ENCODE peak calls at places on chromosomes 6 and 20, in four cellular contexts. V is fibroblast of lung, F is breast epithelium, B is psoas muscle. U is an unnamed sample. For H3K27me3, the result is how much of the 10 kb centered on the place peaks cover.

GRCh38 chr6:131950767-131951575 is at the start of gene CCN2:
- DNase-seq in V (peak), F (peak), B (peak), U (peak)

GRCh38 chr6:119671105-119671504 is 321.5 kb upstream of the MAN1A1 start:
- DNase-seq in V (no peak), F (no peak), B (no peak), U (no peak)

GRCh38 chr6:144047688-144048087 is 39.6 kb upstream of the PLAGL1 start:
- DNase-seq in V (no peak), F (no peak), B (no peak), U (no peak)

GRCh38 chr6:113361014-113361645 is 496.0 kb upstream of the MARCKS start:
- DNase-seq in V (peak), F (no peak), B (no peak), U (no peak)

GRCh38 chr20:44357555-44358130 is 2.1 kb downstream of the HNF4A start:
- DNase-seq in V (peak), F (no peak), B (no peak), U (no peak)

GRCh38 chr20:9417665-9418064 is 96.7 kb upstream of the LAMP5 start:
- DNase-seq in V (peak), F (no peak), B (no peak), U (no peak)

GRCh38 chr20:56249244-56249955 is 868 bp downstream of the MC3R start:
- DNase-seq in V (no peak), F (no peak), B (peak), U (no peak)

GRCh38 chr20:44597516-44597915 is 15.1 kb downstream of the PKIG start:
- DNase-seq in V (no peak), F (no peak), B (no peak), U (no peak)

GRCh38 chr6:34055223-34055933 is 90.5 kb downstream of the GRM4 start:
- DNase-seq in V (peak), F (no peak), B (peak), U (peak)

GRCh38 chr6:22146581-22147468 is 150.0 kb downstream of the PRL start:
- DNase-seq in V (no peak), F (no peak), B (no peak), U (no peak)

GRCh38 chr20:48697845-48698491 is 129.8 kb downstream of the PREX1 start:
- DNase-seq in V (peak), F (peak), B (peak), U (peak)

GRCh38 chr6:83114164-83114563 is 46.7 kb downstream of the DOP1A start:
- DNase-seq in V (peak), F (no peak), B (no peak), U (no peak)

GRCh38 chr20:18496042-18496441 is 983 bp downstream of the RBBP9 start:
- DNase-seq in V (no peak), F (no peak), B (no peak), U (no peak)

GRCh38 chr6:65701325-65701724 is 5.7 kb downstream of the EYS start:
- DNase-seq in V (no peak), F (no peak), B (no peak), U (no peak)

GRCh38 chr20:42530855-42531674 is 658.6 kb downstream of the PTPRT start:
- DNase-seq in V (no peak), F (no peak), B (no peak), U (no peak)

GRCh38 chr20:62141043-62141396 is 2.2 kb downstream of the PSMA7 start:
- DNase-seq in V (no peak), F (no peak), B (no peak), U (no peak)

GRCh38 chr20:62138204-62138543 is 5.0 kb downstream of the PSMA7 start:
- DNase-seq in V (no peak), F (no peak), B (no peak), U (no peak)

GRCh38 chr20:62138912-62139311 is 4.3 kb downstream of the PSMA7 start:
- DNase-seq in V (no peak), F (no peak), B (no peak), U (no peak)

GRCh38 chr20:62141397-62142251 is 1.6 kb downstream of the PSMA7 start:
- DNase-seq in V (peak), F (no peak), B (no peak), U (no peak)

DNA sequence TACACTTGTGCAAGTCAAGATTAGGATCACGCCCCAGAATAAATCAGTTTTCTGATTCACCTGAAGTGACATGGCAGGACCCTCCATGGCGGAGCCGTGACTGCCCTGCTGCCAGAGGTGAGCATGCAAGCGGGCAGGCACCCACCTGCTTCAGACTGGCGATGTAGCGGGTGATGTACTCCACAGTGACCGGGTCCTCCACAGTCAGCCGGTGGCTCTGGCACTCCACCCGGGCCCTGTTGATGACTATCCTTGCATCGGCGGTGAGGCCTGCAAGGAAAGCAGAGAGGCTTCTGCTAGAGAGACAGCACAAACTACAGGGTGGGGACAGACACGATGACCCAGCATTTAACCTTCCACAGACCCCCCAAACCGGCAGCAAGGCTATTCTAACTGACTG is 3.6 kb downstream of the PSMA7 start:
- DNase-seq in V (no peak), F (no peak), B (no peak), U (no peak)
- H3K27ac ChIP-seq in V (no peak), F (peak), B (peak), U (no peak)

GRCh38 chr6:17474289-17474688 is 80.9 kb downstream of the CAP2 start:
- DNase-seq in V (no peak), F (no peak), B (no peak), U (no peak)

GRCh38 chr6:17475845-17476244 is 82.5 kb downstream of the CAP2 start:
- DNase-seq in V (no peak), F (no peak), B (no peak), U (no peak)

GRCh38 chr6:17478223-17478907 is 85.0 kb downstream of the CAP2 start:
- DNase-seq in V (no peak), F (no peak), B (no peak), U (no peak)

GRCh38 chr6:17477356-17477755 is 84.0 kb downstream of the CAP2 start:
- DNase-seq in V (no peak), F (no peak), B (no peak), U (no peak)

DNA sequence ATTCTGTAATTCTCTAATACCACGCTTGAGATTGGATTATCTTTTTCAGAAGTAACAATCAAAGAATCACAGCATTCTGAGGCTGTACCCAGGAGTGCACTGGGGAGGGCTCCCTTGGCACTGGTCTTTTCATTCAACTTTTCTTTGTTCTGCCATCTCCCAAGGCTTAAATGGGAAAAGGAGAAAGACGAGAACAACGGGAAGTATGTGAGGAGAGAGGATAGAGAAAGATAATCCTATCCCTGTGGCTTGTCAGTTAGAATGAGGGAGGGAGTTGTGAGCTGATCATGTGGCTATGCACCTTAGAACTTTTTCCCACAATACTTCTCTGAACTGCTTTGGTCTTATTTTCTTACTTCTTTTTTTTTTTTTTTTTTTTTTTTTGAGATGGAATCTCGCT is 83.1 kb downstream of the CAP2 start:
- DNase-seq in V (no peak), F (no peak), B (no peak), U (no peak)
- H3K4me3 ChIP-seq in V (no peak), F (no peak), B (no peak), U (no peak)

GRCh38 chr20:57697540-57697939 is 12.3 kb downstream of the PMEPA1 start:
- DNase-seq in V (no peak), F (no peak), B (no peak), U (no peak)

GRCh38 chr20:57696401-57696961 is 13.3 kb downstream of the PMEPA1 start:
- DNase-seq in V (no peak), F (no peak), B (no peak), U (no peak)

GRCh38 chr20:57698867-57699275 is 10.9 kb downstream of the PMEPA1 start:
- DNase-seq in V (no peak), F (no peak), B (no peak), U (no peak)

GRCh38 chr20:57699395-57699794 is 10.4 kb downstream of the PMEPA1 start:
- DNase-seq in V (no peak), F (no peak), B (no peak), U (no peak)

GRCh38 chr20:57698191-57698866 is 11.5 kb downstream of the PMEPA1 start:
- DNase-seq in V (peak), F (no peak), B (no peak), U (peak)
- H3K27me3 ChIP-seq in V (under half), F (under half), B (under half), U (under half)

DNA sequence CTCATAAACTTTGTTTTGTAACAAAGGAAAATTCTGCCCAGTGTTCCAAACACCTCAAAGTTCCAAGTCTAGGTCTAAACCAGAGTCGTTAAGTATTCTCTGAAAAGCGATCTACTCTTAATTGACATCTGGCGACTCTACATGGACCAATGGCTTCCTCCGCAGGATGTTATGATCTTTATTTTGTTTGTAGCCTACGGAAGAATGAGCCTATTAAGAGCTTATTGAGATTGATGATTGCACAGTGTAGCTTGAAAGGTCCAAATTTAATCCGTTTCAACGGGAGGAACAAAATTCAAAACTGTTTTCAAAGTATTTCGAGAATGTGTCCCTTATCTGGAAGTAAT is 61.1 kb downstream of the FAM217A start:
- DNase-seq in V (peak), F (no peak), B (no peak), U (no peak)
- H3K27ac ChIP-seq in V (peak), F (peak), B (peak), U (peak)

DNA sequence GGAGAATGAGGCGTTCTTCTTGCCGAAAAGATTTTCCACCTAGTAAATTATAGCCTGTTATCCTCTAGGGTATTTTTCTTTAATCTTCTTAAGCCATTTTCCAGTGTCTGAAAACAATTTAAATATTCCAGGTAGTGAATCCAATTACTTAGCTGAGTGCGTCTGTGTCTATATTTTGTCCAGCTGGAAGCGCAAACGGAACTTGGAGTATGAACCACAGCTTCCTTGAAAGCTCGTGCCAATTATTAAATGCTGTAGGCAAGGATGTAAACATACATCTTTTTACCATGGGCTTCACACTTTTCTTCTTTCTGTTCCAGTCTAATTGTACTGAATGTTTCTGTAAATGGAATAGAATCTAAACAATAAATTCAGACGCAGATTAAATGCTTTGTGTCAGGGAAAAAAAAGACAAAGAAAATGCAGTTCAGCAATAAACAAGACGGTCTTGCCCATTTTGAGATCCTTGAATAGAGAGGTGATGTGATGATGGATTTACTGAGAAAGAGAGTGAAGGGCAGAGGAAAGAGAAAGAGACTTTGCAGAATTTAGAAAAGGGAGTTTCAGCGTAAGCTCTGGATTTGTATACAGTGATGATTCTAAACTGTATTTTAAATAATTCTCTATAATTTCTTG is 1.9 kb downstream of the PLCB1 start:
- DNase-seq in V (no peak), F (no peak), B (no peak), U (no peak)
- H3K4me3 ChIP-seq in V (peak), F (peak), B (peak), U (no peak)

DNA sequence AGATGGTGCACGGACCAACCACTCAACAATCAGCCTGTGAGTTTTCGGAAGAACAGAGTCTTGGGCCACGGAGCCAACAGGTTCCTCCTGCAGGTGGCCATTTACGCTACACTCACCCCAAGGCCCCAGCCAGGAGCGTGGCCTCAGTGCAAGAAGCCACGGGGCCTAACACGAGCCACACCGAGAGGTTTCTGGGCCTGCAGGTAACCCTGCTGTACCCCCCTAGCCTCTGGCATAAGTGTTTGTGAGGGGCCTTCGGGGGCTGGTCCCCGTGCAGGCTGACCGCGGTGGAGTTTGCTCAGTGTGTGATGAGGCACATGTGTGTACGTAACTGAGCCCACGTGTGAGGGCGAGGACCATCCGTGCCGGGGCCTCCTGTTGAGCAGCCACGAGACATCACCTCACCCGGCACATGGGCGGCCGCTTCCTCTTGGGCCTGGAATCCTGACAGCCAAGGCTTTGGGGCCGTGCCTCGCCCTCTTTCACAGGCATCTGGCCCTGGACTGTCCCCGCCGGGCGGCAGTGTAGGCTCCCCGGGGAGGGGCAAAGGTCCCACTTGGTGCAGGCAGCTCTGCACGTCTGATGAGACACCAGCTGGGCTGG is 202.4 kb downstream of the DLL1 start:
- DNase-seq in V (no peak), F (peak), B (no peak), U (no peak)
- H3K27me3 ChIP-seq in V (under half), F (under half), B (under half), U (under half)

DNA sequence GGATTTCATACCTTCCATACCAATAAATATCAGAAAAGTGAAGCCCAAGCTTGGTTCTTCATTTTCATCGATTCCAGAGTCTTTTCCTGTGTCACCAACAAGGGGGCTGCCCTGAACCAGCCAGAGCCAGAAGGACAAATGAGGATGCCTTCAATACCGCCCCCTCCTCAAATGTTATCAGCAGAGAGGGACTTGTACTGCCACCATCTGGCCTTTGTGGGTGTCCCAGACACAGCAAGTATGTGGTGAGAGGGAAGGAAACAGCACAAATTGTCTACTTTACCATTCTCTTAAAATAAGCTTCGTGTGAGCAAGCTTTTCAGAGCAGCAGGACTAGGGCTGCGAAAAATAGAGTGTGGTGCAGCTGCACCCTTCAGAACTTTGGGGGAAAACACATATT is 165.3 kb downstream of the SOBP start:
- DNase-seq in V (no peak), F (no peak), B (no peak), U (no peak)
- H3K27ac ChIP-seq in V (no peak), F (no peak), B (peak), U (no peak)

GRCh38 chr20:8210749-8211148 is 78.7 kb downstream of the PLCB1 start:
- DNase-seq in V (no peak), F (no peak), B (no peak), U (no peak)
- H3K4me3 ChIP-seq in V (no peak), F (no peak), B (no peak), U (no peak)

DNA sequence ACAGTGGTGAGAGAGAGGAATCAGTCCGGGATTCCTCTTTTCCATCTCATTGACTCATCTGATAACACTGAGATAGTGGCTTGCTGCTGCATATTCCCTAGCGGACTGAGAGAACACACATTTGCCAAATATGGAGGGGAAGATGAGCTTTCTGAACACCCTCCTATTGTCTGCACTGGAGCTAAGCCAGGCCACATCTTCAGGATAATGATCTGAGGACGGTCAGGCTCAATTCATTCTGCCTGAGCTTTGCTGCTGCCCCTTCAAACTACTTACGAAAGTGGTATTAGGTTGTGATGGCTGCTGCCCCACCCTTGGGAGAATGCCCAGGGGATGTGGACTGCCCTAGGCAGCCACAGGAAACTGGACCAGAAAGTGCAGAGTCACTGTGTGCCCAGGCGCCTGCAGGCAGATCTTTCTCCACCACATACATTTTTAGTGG is 39.4 kb upstream of the PDE7B start:
- DNase-seq in V (peak), F (no peak), B (peak), U (no peak)
- H3K27me3 ChIP-seq in V (under half), F (under half), B (under half), U (under half)

U was measured in AG04450.